ENCODE peak calls at places on chromosomes 1 and 21, in ten cellular contexts. D is mammary epithelial cell; Z is tibial artery; R is fibroblast of lung; G is thoracic aorta; O is SK-N-SH; T is H9; W is effector memory CD4-positive, alpha-beta T cell; F is body of pancreas; N is MM.1S. X is an unnamed sample.
A peak's percentile ranks its signal among the peaks of the same experiment; 100 is the strongest.

GRCh38 chr1:199931666-199932377 is 95.7 kb upstream of the NR5A2 start:
- DNase-seq in T (no peak), Z (no peak), N (no peak), G (no peak), R (peak; percentile 40), O (no peak), D (no peak), F (peak; percentile 39), W (no peak), X (no peak)

GRCh38 chr21:28537371-28538079 is 455.2 kb downstream of the LTN1 start:
- DNase-seq in W (no peak), Z (no peak), N (no peak), D (peak; percentile 60), F (no peak), T (no peak), R (peak; percentile 98), G (no peak), O (no peak), X (no peak)

GRCh38 chr1:27144349-27144748 is 10.6 kb downstream of the SLC9A1 start:
- DNase-seq in N (no peak), W (no peak), Z (no peak), T (no peak), D (no peak), O (no peak), R (no peak), F (peak; percentile 63), G (no peak), X (peak; percentile 71)

GRCh38 chr1:201500670-201501120 is 6.2 kb downstream of the CSRP1 start:
- DNase-seq in T (peak; percentile 44), G (no peak), W (no peak), R (peak; percentile 74), D (no peak), F (no peak), O (no peak), N (no peak), Z (peak; percentile 61), X (no peak)

GRCh38 chr1:83555871-83556270 is 443.1 kb downstream of the TTLL7 start:
- DNase-seq in T (no peak), N (no peak), O (no peak), D (no peak), W (no peak), Z (no peak), F (no peak), G (no peak), R (no peak), X (no peak)

GRCh38 chr1:224490540-224491537 is 56.2 kb upstream of the WDR26 start:
- DNase-seq in D (no peak), F (no peak), Z (no peak), T (no peak), O (no peak), R (no peak), N (no peak), G (no peak), W (no peak), X (no peak)

GRCh38 chr1:57285979-57286378 is 137.9 kb downstream of the DAB1 start:
- DNase-seq in F (no peak), W (no peak), Z (no peak), N (no peak), D (no peak), T (no peak), G (no peak), O (no peak), R (no peak), X (no peak)

GRCh38 chr21:43923391-43923790 is 58.4 kb downstream of the AGPAT3 start:
- DNase-seq in O (peak; percentile 46), W (no peak), G (no peak), D (no peak), Z (no peak), N (no peak), F (peak; percentile 37), T (no peak), R (peak; percentile 19), X (no peak)

GRCh38 chr1:161091093-161091492 is 1.7 kb upstream of the NECTIN4 start:
- DNase-seq in N (no peak), G (no peak), F (no peak), T (no peak), W (no peak), D (no peak), Z (no peak), O (no peak), R (no peak), X (peak; percentile 42)

GRCh38 chr1:7458946-7459345 is 312.1 kb upstream of the VAMP3 start:
- DNase-seq in W (no peak), F (no peak), R (no peak), T (no peak), N (no peak), G (no peak), D (no peak), O (no peak), Z (no peak), X (no peak)

GRCh38 chr1:169107673-169108160 is 1.2 kb downstream of the ATP1B1 start:
- DNase-seq in W (no peak), D (peak; percentile 66), O (no peak), T (no peak), Z (no peak), N (no peak), G (no peak), R (peak; percentile 43), F (no peak), X (no peak)

GRCh38 chr1:211133393-211133840 is 531 bp downstream of the KCNH1 start:
- DNase-seq in G (no peak), F (peak; percentile 9), D (peak; percentile 6), R (peak; percentile 6), Z (no peak), O (peak; percentile 69), W (no peak), T (peak; percentile 58), N (no peak), X (no peak)

GRCh38 chr1:20229191-20229590 is 42.9 kb upstream of the PLA2G2C start:
- DNase-seq in R (no peak), W (no peak), Z (no peak), N (no peak), G (no peak), T (no peak), F (no peak), O (no peak), D (no peak), X (no peak)
- H3K27me3 ChIP-seq in R (peaks cover 19% of the 10 kb centered on the region), W (peaks cover 5% of the 10 kb centered on the region), Z (peaks cover 61% of the 10 kb centered on the region), N (peaks cover 100% of the 10 kb centered on the region), G (no peaks in the 10 kb centered on the region), T (no peaks in the 10 kb centered on the region), F (no peaks in the 10 kb centered on the region), O (peaks cover 35% of the 10 kb centered on the region), D (no peaks in the 10 kb centered on the region), X (no peaks in the 10 kb centered on the region)

GRCh38 chr1:226976671-226977287 is 36.7 kb downstream of the COQ8A start:
- DNase-seq in Z (no peak), R (no peak), D (no peak), N (no peak), O (no peak), T (no peak), W (no peak), F (no peak), G (no peak), X (no peak)

GRCh38 chr1:226979115-226979516 is 39.0 kb downstream of the COQ8A start:
- DNase-seq in D (no peak), W (no peak), Z (no peak), F (no peak), R (no peak), N (no peak), G (no peak), O (no peak), T (peak; percentile 28), X (peak; percentile 12)

GRCh38 chr1:226978350-226979114 is 38.4 kb downstream of the COQ8A start:
- DNase-seq in D (no peak), N (no peak), G (no peak), F (no peak), W (no peak), Z (no peak), R (no peak), T (peak; percentile 14), O (no peak), X (no peak)

GRCh38 chr1:226977288-226977972 is 37.3 kb downstream of the COQ8A start:
- DNase-seq in W (no peak), O (no peak), T (no peak), F (no peak), N (no peak), Z (no peak), G (no peak), R (no peak), D (no peak), X (no peak)

GRCh38 chr1:226977973-226978344 is 37.9 kb downstream of the COQ8A start:
- DNase-seq in O (no peak), N (no peak), Z (no peak), R (no peak), W (no peak), T (no peak), D (no peak), F (no peak), G (no peak), X (no peak)
- H3K4me1 ChIP-seq in O (no peaks in the 10 kb centered on the region), N (no peaks in the 10 kb centered on the region), Z (peaks cover 48% of the 10 kb centered on the region), R (peaks cover 7% of the 10 kb centered on the region), W (no peaks in the 10 kb centered on the region), T (no peaks in the 10 kb centered on the region), D (peaks cover 9% of the 10 kb centered on the region), F (peaks cover 61% of the 10 kb centered on the region), G (peaks cover 29% of the 10 kb centered on the region), X (no peaks in the 10 kb centered on the region)

DNA sequence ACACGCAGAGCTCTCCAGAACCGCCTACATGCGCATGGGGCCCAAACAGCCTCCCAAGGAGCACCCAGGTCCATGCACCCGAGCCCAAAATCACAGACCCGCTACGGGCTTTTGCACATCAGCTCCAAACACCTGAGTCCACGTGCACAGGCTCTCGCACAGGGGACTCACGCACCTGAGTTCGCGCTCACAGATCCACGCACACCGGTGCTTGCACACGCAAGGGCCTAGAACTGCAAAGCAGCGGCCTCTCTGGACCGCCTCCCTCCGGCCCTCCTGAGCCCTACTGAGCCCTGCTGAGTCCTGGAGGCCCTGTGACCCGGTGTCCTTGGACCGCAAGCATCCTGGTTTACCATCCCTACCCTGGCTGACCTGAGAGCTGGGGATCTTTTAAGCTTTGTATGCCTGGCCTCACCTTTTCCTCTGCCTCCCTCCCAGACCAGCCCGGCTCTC is 8.3 kb downstream of the OLIG2 start:
- DNase-seq in R (no peak), O (no peak), W (no peak), T (no peak), N (no peak), F (no peak), G (no peak), D (no peak), Z (no peak), X (no peak)
- H3K27me3 ChIP-seq in R (peaks cover 54% of the 10 kb centered on the region), O (peaks cover 55% of the 10 kb centered on the region), W (peaks cover 22% of the 10 kb centered on the region), T (peaks cover 65% of the 10 kb centered on the region), N (peaks cover 6% of the 10 kb centered on the region), F (peaks cover 25% of the 10 kb centered on the region), G (no peaks in the 10 kb centered on the region), D (peaks cover 49% of the 10 kb centered on the region), Z (peaks cover 71% of the 10 kb centered on the region), X (peaks cover 29% of the 10 kb centered on the region)

DNA sequence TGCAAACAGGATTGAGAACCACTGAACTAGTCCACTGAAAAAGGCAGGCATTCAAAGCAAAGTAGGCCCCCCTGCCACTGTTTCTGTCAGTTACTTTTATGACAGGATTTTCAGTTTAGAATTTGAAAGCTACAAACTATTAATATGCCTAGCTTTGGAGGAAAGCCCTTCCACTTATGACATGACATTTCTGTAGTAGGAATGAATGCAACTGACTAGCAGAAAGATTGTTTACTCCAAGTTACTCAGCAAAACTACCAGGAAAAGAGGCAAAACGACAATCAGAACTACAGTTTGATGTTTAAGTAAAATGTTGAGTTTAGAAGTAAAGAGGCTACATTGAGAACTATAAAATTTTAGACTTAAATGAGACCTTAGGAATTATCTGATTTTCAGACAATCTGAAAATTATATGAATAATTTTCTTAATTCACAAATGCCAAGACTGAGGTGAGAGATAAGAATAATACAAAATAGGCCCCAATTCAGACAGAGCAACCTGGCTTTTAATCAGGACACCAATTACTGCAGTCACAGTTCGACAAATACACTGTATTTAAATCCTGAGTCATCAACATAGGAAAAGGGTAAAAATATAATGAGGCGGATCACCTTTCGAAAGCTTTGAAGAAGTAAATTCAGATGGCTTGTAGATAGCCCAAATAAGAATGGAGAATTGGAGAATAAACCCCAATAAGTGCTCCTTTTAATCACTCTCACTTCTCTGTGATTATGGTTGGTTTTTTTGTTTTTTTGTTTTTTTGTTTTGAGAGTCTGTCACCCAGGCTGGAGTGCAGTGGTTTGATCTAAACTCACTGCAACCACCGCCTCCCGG is 2.2 kb downstream of the PRKAB2 start:
- DNase-seq in R (no peak), F (no peak), N (no peak), G (no peak), T (no peak), W (no peak), Z (no peak), O (no peak), D (no peak), X (no peak)
- H3K4me1 ChIP-seq in R (peaks cover 20% of the 10 kb centered on the region), F (peaks cover 54% of the 10 kb centered on the region), N (peaks cover 15% of the 10 kb centered on the region), G (peaks cover 50% of the 10 kb centered on the region), T (no peaks in the 10 kb centered on the region), W (peaks cover 9% of the 10 kb centered on the region), Z (peaks cover 35% of the 10 kb centered on the region), O (peaks cover 28% of the 10 kb centered on the region), D (peaks cover 34% of the 10 kb centered on the region), X (peaks cover 38% of the 10 kb centered on the region)